ENCODE peak calls at places on chromosomes 12 and 14, in four cellular contexts. S is IMR-90, Z is HAP-1, H is naive B cell. X is an unnamed sample.

GRCh38 chr12:63845726-63846125 is 1.2 kb downstream of the SRGAP1 start:
- DNase-seq in S (peak; percentile 54), Z (peak; percentile 82), H (no peak), X (no peak)

GRCh38 chr12:9792961-9793617 is 32.4 kb upstream of the CD69 start:
- DNase-seq in S (peak; percentile 70), Z (no peak), H (no peak), X (no peak)

GRCh38 chr12:108313609-108314331 is 25.3 kb downstream of the CMKLR1 start:
- DNase-seq in S (no peak), Z (no peak), H (no peak), X (no peak)

GRCh38 chr14:104985675-104986486 is at the start of gene CLBA1:
- DNase-seq in S (peak; percentile 87), Z (peak; percentile 90), H (peak; percentile 90), X (peak; percentile 86)

GRCh38 chr12:132524405-132524804 is 34.5 kb downstream of the FBRSL1 start:
- DNase-seq in S (peak; percentile 43), Z (no peak), H (no peak), X (no peak)

GRCh38 chr14:59161571-59162175 is 26.8 kb upstream of the DAAM1 start:
- DNase-seq in S (peak; percentile 71), Z (peak; percentile 66), H (no peak), X (no peak)

GRCh38 chr12:98146043-98146442 is 369.3 kb upstream of the TMPO start:
- DNase-seq in S (no peak), Z (no peak), H (no peak), X (no peak)

GRCh38 chr14:67533754-67534085 is 630 bp downstream of the PLEKHH1 start:
- DNase-seq in S (no peak), Z (peak; percentile 30), H (no peak), X (peak; percentile 30)

GRCh38 chr12:108643941-108644742 is 10.4 kb upstream of the SELPLG start:
- DNase-seq in S (no peak), Z (no peak), H (no peak), X (no peak)

GRCh38 chr12:9214536-9214935 is 6.3 kb upstream of the PZP start:
- DNase-seq in S (no peak), Z (no peak), H (no peak), X (no peak)

GRCh38 chr14:69964841-69965240 is 85.6 kb downstream of the SMOC1 start:
- DNase-seq in S (peak; percentile 9), Z (no peak), H (no peak), X (no peak)

GRCh38 chr12:47903151-47903611 is 1.6 kb downstream of the VDR start:
- DNase-seq in S (peak; percentile 76), Z (no peak), H (no peak), X (no peak)

GRCh38 chr12:64496839-64497400 is 45.0 kb downstream of the TBK1 start:
- DNase-seq in S (no peak), Z (no peak), H (no peak), X (no peak)

GRCh38 chr12:52686063-52686462 is 5.9 kb upstream of the KRT1 start:
- DNase-seq in S (no peak), Z (no peak), H (no peak), X (no peak)

GRCh38 chr12:57173089-57173488 is 25.7 kb upstream of the LRP1-AS start:
- DNase-seq in S (no peak), Z (peak; percentile 12), H (no peak), X (peak; percentile 69)

GRCh38 chr12:91074851-91075250 is 17.0 kb upstream of the KERA start:
- DNase-seq in S (no peak), Z (no peak), H (no peak), X (no peak)

GRCh38 chr14:53153702-53154112 is 584 bp upstream of the DDHD1 start:
- DNase-seq in S (no peak), Z (no peak), H (no peak), X (no peak)

GRCh38 chr12:118034429-118035193 is 18.1 kb downstream of the RFC5 start:
- DNase-seq in S (peak; percentile 60), Z (no peak), H (no peak), X (peak; percentile 46)

GRCh38 chr14:89137514-89138163 is 279.4 kb downstream of the FOXN3 start:
- DNase-seq in S (peak; percentile 94), Z (no peak), H (no peak), X (no peak)

GRCh38 chr14:68525516-68525915 is 267.4 kb downstream of the ZFP36L1 start:
- DNase-seq in S (no peak), Z (no peak), H (no peak), X (no peak)

GRCh38 chr14:29518335-29518734 is 409.3 kb downstream of the PRKD1 start:
- DNase-seq in S (peak; percentile 28), Z (no peak), H (no peak), X (no peak)

GRCh38 chr12:43899574-43899973 is 63.7 kb downstream of the TMEM117 start:
- DNase-seq in S (no peak), Z (no peak), H (no peak), X (no peak)

GRCh38 chr14:105200074-105200473 is 19.0 kb upstream of the NUDT14 start:
- DNase-seq in S (no peak), Z (no peak), H (no peak), X (no peak)

GRCh38 chr12:12398026-12398859 is 41.4 kb downstream of the BORCS5 start:
- DNase-seq in S (peak; percentile 97), Z (no peak), H (no peak), X (no peak)

GRCh38 chr12:6774557-6775062 is 2.3 kb downstream of the LAG3 start:
- DNase-seq in S (no peak), Z (no peak), H (no peak), X (no peak)

GRCh38 chr12:108360487-108360886 is 21.4 kb upstream of the CMKLR1 start:
- DNase-seq in S (no peak), Z (no peak), H (no peak), X (no peak)

GRCh38 chr12:45611061-45611460 is 118.4 kb upstream of the ARID2 start:
- DNase-seq in S (no peak), Z (no peak), H (no peak), X (no peak)

GRCh38 chr12:88207921-88208640 is 66.0 kb downstream of the TMTC3 start:
- DNase-seq in S (peak; percentile 79), Z (no peak), H (no peak), X (no peak)

GRCh38 chr12:442235-442884 is 17.4 kb upstream of the B4GALNT3 start:
- DNase-seq in S (peak; percentile 42), Z (peak; percentile 26), H (peak; percentile 3), X (peak; percentile 52)

GRCh38 chr12:127145929-127146789 is 1120.8 kb upstream of the TMEM132C start:
- DNase-seq in S (peak; percentile 15), Z (no peak), H (no peak), X (no peak)

GRCh38 chr14:40394634-40395340 is 962.6 kb upstream of the FBXO33 start:
- DNase-seq in S (no peak), Z (no peak), H (no peak), X (no peak)

GRCh38 chr12:12723681-12724420 is 6.7 kb downstream of the CDKN1B start:
- DNase-seq in S (peak; percentile 25), Z (peak; percentile 9), H (peak; percentile 46), X (no peak)

GRCh38 chr12:106644335-106645073 is 61.7 kb downstream of the RFX4 start:
- DNase-seq in S (no peak), Z (no peak), H (no peak), X (no peak)

GRCh38 chr14:76138758-76139723 is 12.7 kb upstream of the GPATCH2L start:
- DNase-seq in S (no peak), Z (no peak), H (no peak), X (no peak)